ENCODE peak calls at places on chromosomes 13 and 19, in six cellular contexts. B is H1, K is GM12878, R is GM12892, Y is K562, F is HepG2. V is an unnamed sample.

GRCh38 chr19:46546194-46546896 is 50.7 kb upstream of the PNMA8B start:
- DNase-seq in F (peak), K (no peak), B (no peak), Y (peak), R (no peak), V (no peak)

GRCh38 chr13:75220238-75220542 is 261.8 kb downstream of the TBC1D4 start:
- DNase-seq in R (no peak), F (no peak), B (no peak), K (no peak), Y (no peak), V (no peak)

GRCh38 chr19:19597809-19598306 is 20.6 kb downstream of the PBX4 start:
- DNase-seq in R (peak), B (no peak), K (peak), F (peak), Y (peak), V (no peak)

GRCh38 chr13:90883592-90883991 is 463.9 kb upstream of the MIR17HG start:
- DNase-seq in R (no peak), B (no peak), F (no peak), K (no peak), Y (no peak), V (no peak)

GRCh38 chr19:19372656-19373416 is 32.6 kb upstream of the GATAD2A start:
- DNase-seq in K (no peak), F (peak), R (no peak), B (no peak), Y (peak), V (no peak)

GRCh38 chr19:41302624-41303351 is 7.2 kb upstream of the CCDC97 start:
- DNase-seq in F (no peak), K (peak), B (no peak), R (peak), Y (no peak), V (peak)

GRCh38 chr19:49362926-49363264 is 679 bp upstream of the TEAD2 start:
- DNase-seq in Y (peak), R (no peak), F (peak), K (no peak), B (no peak), V (no peak)

GRCh38 chr19:39737351-39737750 is 478 bp downstream of the CLC start:
- DNase-seq in Y (no peak), R (no peak), K (no peak), F (no peak), B (no peak), V (no peak)

GRCh38 chr13:111403266-111403665 is 82.8 kb downstream of the TEX29 start:
- DNase-seq in F (no peak), B (no peak), K (no peak), Y (no peak), R (no peak), V (no peak)

GRCh38 chr13:25945596-25945995 is 106.2 kb downstream of the SHISA2 start:
- DNase-seq in F (no peak), R (no peak), Y (no peak), B (no peak), K (no peak), V (no peak)

GRCh38 chr19:40791996-40792395 is 7.0 kb upstream of the EGLN2 start:
- DNase-seq in Y (no peak), B (no peak), F (no peak), K (no peak), R (no peak), V (no peak)

GRCh38 chr19:33355535-33355934 is 18.0 kb upstream of the CEBPG start:
- DNase-seq in B (no peak), K (no peak), R (no peak), F (no peak), Y (no peak), V (no peak)

GRCh38 chr13:102141625-102142472 is 260.0 kb downstream of the FGF14 start:
- DNase-seq in F (peak), Y (peak), K (no peak), R (no peak), B (no peak), V (no peak)

GRCh38 chr19:7868326-7868670 is 5.9 kb downstream of the PRR36 start:
- DNase-seq in F (no peak), R (no peak), K (no peak), Y (no peak), B (no peak), V (no peak)

GRCh38 chr13:87614276-87614675 is 56.9 kb upstream of the SLITRK5 start:
- DNase-seq in K (no peak), F (no peak), Y (no peak), B (no peak), R (no peak), V (no peak)

GRCh38 chr13:73412933-73413332 is 354.1 kb downstream of the KLF5 start:
- DNase-seq in R (no peak), B (no peak), Y (no peak), F (no peak), K (no peak), V (no peak)

GRCh38 chr13:113110048-113110851 is 4.7 kb downstream of the F7 start:
- DNase-seq in B (no peak), K (no peak), F (no peak), R (no peak), Y (no peak), V (no peak)

GRCh38 chr19:48043675-48044258 is at the start of gene CABP5:
- DNase-seq in B (no peak), K (no peak), Y (peak), F (no peak), R (no peak), V (no peak)

GRCh38 chr19:46602392-46603194 is 1.5 kb downstream of the CALM3 start:
- DNase-seq in K (no peak), F (no peak), Y (no peak), R (no peak), B (no peak), V (no peak)

GRCh38 chr19:53942001-53942786 is 20.5 kb upstream of the CACNG8 start:
- DNase-seq in K (no peak), B (peak), F (peak), Y (peak), R (no peak), V (no peak)

GRCh38 chr13:23751195-23751594 is 138.0 kb downstream of the MIPEP start:
- DNase-seq in K (peak), B (no peak), R (no peak), Y (no peak), F (peak), V (no peak)

GRCh38 chr19:31943305-31943704 is 402.1 kb upstream of the ZNF507 start:
- DNase-seq in R (no peak), B (no peak), Y (no peak), F (no peak), K (no peak), V (no peak)

GRCh38 chr13:50400930-50401553 is 385.8 kb downstream of the KCNRG start:
- DNase-seq in R (no peak), F (peak), Y (no peak), B (no peak), K (no peak), V (no peak)

GRCh38 chr19:46015961-46016425 is 6.9 kb downstream of the PGLYRP1 start:
- DNase-seq in B (no peak), Y (no peak), R (no peak), K (no peak), F (no peak), V (no peak)

GRCh38 chr13:73793361-73793760 is 340.8 kb downstream of the KLF12 start:
- DNase-seq in Y (no peak), F (no peak), R (no peak), B (no peak), K (no peak), V (no peak)

GRCh38 chr19:2290441-2291184 is 8.6 kb upstream of the PEAK3 start:
- DNase-seq in K (no peak), B (no peak), F (no peak), R (no peak), Y (no peak), V (no peak)

GRCh38 chr13:38979891-38980627 is 10.6 kb downstream of the STOML3 start:
- DNase-seq in F (no peak), R (no peak), B (no peak), K (no peak), Y (no peak), V (no peak)

GRCh38 chr13:47033216-47033615 is 136.4 kb upstream of the HTR2A start:
- DNase-seq in K (no peak), B (no peak), F (no peak), R (no peak), Y (peak), V (no peak)

GRCh38 chr13:24119593-24120508 is 40.7 kb upstream of the SPATA13 start:
- DNase-seq in K (no peak), Y (no peak), R (no peak), F (no peak), B (no peak), V (no peak)

GRCh38 chr13:99264053-99264452 is 5.9 kb upstream of the GPR18 start:
- DNase-seq in F (no peak), Y (no peak), K (no peak), R (no peak), B (no peak), V (no peak)

GRCh38 chr19:7859766-7860165 is 14.4 kb downstream of the PRR36 start:
- DNase-seq in K (no peak), F (no peak), B (no peak), Y (no peak), R (no peak), V (no peak)

GRCh38 chr19:27962260-27962659 is 1250.7 kb downstream of the UQCRFS1 start:
- DNase-seq in R (no peak), B (no peak), F (no peak), Y (no peak), K (no peak), V (no peak)

GRCh38 chr19:46944918-46945628 is 74.6 kb upstream of the NPAS1 start:
- DNase-seq in B (no peak), F (no peak), K (no peak), Y (no peak), R (no peak), V (no peak)

GRCh38 chr19:46387713-46388130 is 25.6 kb downstream of the CCDC8 start:
- DNase-seq in R (no peak), B (no peak), F (no peak), K (no peak), Y (no peak), V (no peak)

GRCh38 chr13:20053016-20053415 is 94.5 kb downstream of the ZMYM2 start:
- DNase-seq in R (no peak), F (no peak), K (no peak), Y (no peak), B (no peak), V (no peak)

GRCh38 chr13:97255515-97255999 is 33.4 kb downstream of the MBNL2 start:
- DNase-seq in B (no peak), K (no peak), F (no peak), R (no peak), Y (no peak), V (no peak)

GRCh38 chr13:97253581-97254293 is 31.6 kb downstream of the MBNL2 start:
- DNase-seq in R (no peak), F (no peak), K (no peak), Y (no peak), B (no peak), V (no peak)

GRCh38 chr13:97252735-97253134 is 30.6 kb downstream of the MBNL2 start:
- DNase-seq in F (no peak), R (no peak), B (no peak), Y (no peak), K (no peak), V (no peak)

GRCh38 chr13:97256343-97256783 is 34.2 kb downstream of the MBNL2 start:
- DNase-seq in B (no peak), R (no peak), K (no peak), F (peak), Y (peak), V (no peak)

GRCh38 chr13:97254809-97255208 is 32.7 kb downstream of the MBNL2 start:
- DNase-seq in R (no peak), Y (no peak), B (no peak), F (no peak), K (no peak), V (no peak)
- TF ChIP-seq POLR2A in R (no peak), Y (no peak), B (no peak), F (no peak), K (no peak), V (no peak)

GRCh38 chr19:14366529-14366928 is 14.7 kb upstream of the ADGRE5 start:
- DNase-seq in K (peak), R (no peak), B (peak), F (peak), Y (peak), V (no peak)
- TF ChIP-seq POLR2AphosphoS5 in K (peak), R (no peak), B (no peak), F (no peak), Y (no peak), V (no peak)

GRCh38 chr13:57137631-57138030 is 3.1 kb upstream of the PRR20A start:
- DNase-seq in F (peak), K (no peak), R (no peak), B (no peak), Y (no peak), V (no peak)
- TF ChIP-seq TAF1 in F (no peak), K (no peak), R (no peak), B (no peak), Y (no peak), V (no peak)

DNA sequence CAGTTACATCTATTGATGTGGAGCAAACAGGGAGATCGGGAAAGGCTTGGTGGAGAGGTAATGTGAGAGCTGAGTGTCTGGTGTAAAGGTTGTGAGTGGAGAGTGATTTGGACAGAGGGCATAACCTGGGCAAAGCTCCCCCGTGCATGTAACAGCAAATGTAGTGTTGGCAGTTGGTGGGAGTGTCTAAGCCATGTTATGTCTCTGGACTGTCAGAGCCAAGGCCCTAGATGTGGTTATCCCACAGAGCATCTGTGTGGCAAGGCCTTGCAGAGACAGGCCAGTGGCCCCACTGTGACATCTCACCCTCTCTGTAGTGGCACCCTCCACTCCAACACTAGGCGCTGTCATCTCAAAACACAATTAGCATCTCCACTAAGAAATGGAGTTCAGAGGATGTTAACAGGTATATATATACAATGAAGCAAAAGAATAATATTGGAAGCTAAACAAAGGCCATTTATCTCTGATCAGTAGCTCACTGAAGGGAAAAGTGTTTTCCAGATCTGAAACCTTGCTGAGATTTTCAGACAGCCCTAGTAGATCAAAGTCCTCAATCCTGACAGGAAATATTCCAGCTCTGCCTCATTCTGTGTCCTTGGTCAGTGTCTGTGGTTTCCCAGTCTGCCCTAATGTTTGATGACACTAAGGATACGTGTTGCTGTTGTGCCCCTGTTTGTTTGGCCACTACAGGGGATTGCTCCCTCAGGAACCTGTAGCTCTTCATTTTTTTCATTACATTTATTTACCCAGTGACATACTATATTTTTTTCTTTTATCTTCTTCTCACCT is 20.2 kb downstream of the POLR1D start:
- DNase-seq in B (no peak), R (no peak), K (no peak), F (peak), Y (no peak), V (no peak)
- TF ChIP-seq POLR2A in B (no peak), R (no peak), K (no peak), F (no peak), Y (no peak), V (no peak)

GRCh38 chr19:1016647-1017114 is 4.2 kb downstream of the TMEM259 start:
- DNase-seq in R (no peak), Y (no peak), F (no peak), K (no peak), B (no peak), V (no peak)
- TF ChIP-seq POLR2AphosphoS5 in R (no peak), Y (no peak), F (no peak), K (no peak), B (peak), V (no peak)

GRCh38 chr13:110245421-110245899 is 61.5 kb downstream of the COL4A1 start:
- DNase-seq in K (no peak), F (no peak), Y (no peak), R (no peak), B (no peak), V (no peak)
- TF ChIP-seq TAF1 in K (no peak), F (no peak), Y (no peak), R (no peak), B (no peak), V (no peak)

GRCh38 chr19:3335431-3336350 is 30.7 kb upstream of the NFIC start:
- DNase-seq in R (no peak), B (no peak), K (no peak), F (no peak), Y (no peak), V (no peak)

GRCh38 chr19:3333662-3334061 is 32.7 kb upstream of the NFIC start:
- DNase-seq in K (no peak), B (no peak), Y (no peak), F (no peak), R (no peak), V (no peak)

GRCh38 chr19:3336351-3336679 is 30.1 kb upstream of the NFIC start:
- DNase-seq in R (no peak), Y (no peak), B (no peak), K (no peak), F (no peak), V (no peak)

GRCh38 chr19:3338541-3339181 is 27.7 kb upstream of the NFIC start:
- DNase-seq in F (no peak), R (peak), K (no peak), Y (no peak), B (no peak), V (no peak)

GRCh38 chr19:3336680-3337523 is 29.5 kb upstream of the NFIC start:
- DNase-seq in Y (no peak), F (peak), R (no peak), B (no peak), K (no peak), V (no peak)
- TF ChIP-seq POLR2A in Y (no peak), F (no peak), R (no peak), B (no peak), K (no peak), V (no peak)

DNA sequence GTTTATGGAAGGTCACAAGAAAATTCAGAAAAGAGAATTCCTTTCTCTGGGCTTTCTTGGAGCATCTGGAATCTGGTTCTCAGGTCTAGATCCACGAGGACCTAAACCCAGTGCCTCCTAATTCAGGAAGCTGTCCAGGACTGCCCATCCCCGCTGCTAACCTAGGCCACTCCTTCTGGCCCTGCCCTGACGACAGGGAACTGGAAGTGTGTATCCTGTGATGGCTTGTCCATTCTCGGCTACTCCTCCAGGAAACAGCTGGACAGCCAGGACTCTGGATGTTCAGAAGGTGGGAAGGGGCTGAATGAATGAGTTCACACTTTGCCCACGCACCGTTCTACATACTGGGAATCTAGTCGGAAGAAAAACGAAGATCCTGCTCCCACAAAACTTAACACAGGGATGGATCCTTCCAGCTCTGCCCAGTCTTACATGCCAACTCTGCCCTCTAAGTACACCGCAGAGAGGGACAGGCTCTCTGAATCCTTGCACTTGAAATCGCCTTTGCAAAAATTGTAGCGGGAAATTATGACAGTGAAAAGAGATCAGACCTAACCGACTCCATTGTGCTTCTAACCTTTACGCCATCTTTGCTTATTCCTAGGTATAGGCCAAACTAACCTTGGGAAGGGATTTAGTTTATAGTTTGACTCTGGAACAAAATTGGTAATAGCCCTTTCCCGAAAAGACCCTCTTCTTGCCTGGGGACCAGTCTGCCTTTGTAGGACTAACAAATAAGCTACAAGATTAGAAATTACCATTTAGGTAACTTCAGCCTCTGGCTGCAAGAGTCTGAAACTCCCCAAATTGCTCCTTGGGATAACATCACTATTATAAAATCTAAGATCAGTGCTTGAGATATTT is 1.8 kb downstream of the LSM4 start:
- DNase-seq in F (no peak), Y (no peak), B (no peak), R (no peak), K (no peak), V (no peak)
- TF ChIP-seq POLR2AphosphoS5 in F (no peak), Y (no peak), B (no peak), R (no peak), K (no peak), V (no peak)

GRCh38 chr19:58518261-58519086 is 1.1 kb downstream of the ZBTB45 start:
- DNase-seq in Y (no peak), B (no peak), R (no peak), K (no peak), F (no peak), V (no peak)

GRCh38 chr19:58519087-58519354 is 589 bp downstream of the ZBTB45 start:
- DNase-seq in B (no peak), Y (peak), F (peak), R (no peak), K (no peak), V (no peak)

GRCh38 chr19:58515259-58515658 is 3.5 kb upstream of the SLC27A5 start:
- DNase-seq in Y (no peak), R (no peak), K (no peak), B (no peak), F (no peak), V (no peak)

GRCh38 chr19:58516246-58516836 is 3.3 kb downstream of the ZBTB45 start:
- DNase-seq in R (no peak), K (no peak), B (no peak), Y (no peak), F (no peak), V (no peak)

GRCh38 chr19:58516964-58517833 is 2.4 kb downstream of the ZBTB45 start:
- DNase-seq in R (no peak), Y (no peak), F (no peak), B (no peak), K (no peak), V (no peak)
- TF ChIP-seq TAF1 in R (no peak), Y (no peak), F (no peak), B (no peak), K (no peak), V (no peak)

GRCh38 chr19:17226002-17226933 is at the start of gene OCEL1:
- DNase-seq in B (peak), R (peak), Y (peak), F (peak), K (peak), V (peak)
- TF ChIP-seq POLR2A in B (peak), R (peak), Y (peak), F (peak), K (peak), V (peak)

V was measured in GM12891.